ENCODE peak calls at places on chromosomes 5 and 9, in six cellular contexts. P is NCI-H524 treated with DMSO at 0.1 percent for 48 hours; Z is GM12865; O is HFFc6; W is stimulated activated CD8-positive, alpha-beta memory T cell treated with anti-CD3 and anti-CD28 coated beads, Interleukin-12 subunit alpha, Interleukin-12 subunit beta, amount 100 ng/mL, for 1 hour; N is pancreas. D is an unnamed sample.
A peak's percentile ranks its signal among the peaks of the same experiment; 100 is the strongest.

GRCh38 chr5:33941090-33941489 is 4.9 kb downstream of the RXFP3 start:
- DNase-seq in P (no peak), W (no peak), Z (no peak), N (no peak), O (no peak), D (no peak)

GRCh38 chr9:15873573-15874177 is 320.8 kb downstream of the CCDC171 start:
- DNase-seq in O (peak; percentile 53), N (no peak), W (no peak), Z (peak; percentile 55), P (peak; percentile 0), D (no peak)

GRCh38 chr5:177447066-177447610 is 524 bp downstream of the PRR7 start:
- DNase-seq in O (no peak), P (no peak), W (no peak), Z (peak; percentile 81), N (peak; percentile 64), D (no peak)

GRCh38 chr5:14383923-14384322 is 197.7 kb upstream of the OTULINL start:
- DNase-seq in Z (no peak), O (no peak), W (no peak), N (no peak), P (no peak), D (no peak)

GRCh38 chr5:131396015-131396414 is 132.2 kb downstream of the CDC42SE2 start:
- DNase-seq in O (no peak), P (no peak), N (no peak), Z (peak; percentile 70), W (no peak), D (no peak)

GRCh38 chr9:13728917-13729811 is 449.7 kb upstream of the MPDZ start:
- DNase-seq in N (no peak), Z (no peak), P (no peak), O (no peak), W (no peak), D (no peak)

GRCh38 chr5:33588654-33589372 is 148.0 kb downstream of the TARS1 start:
- DNase-seq in P (no peak), N (peak; percentile 16), W (peak; percentile 11), O (no peak), Z (peak; percentile 73), D (no peak)

GRCh38 chr5:121430538-121430937 is 421.1 kb upstream of the FTMT start:
- DNase-seq in O (no peak), P (no peak), N (no peak), Z (no peak), W (no peak), D (no peak)

GRCh38 chr5:111735829-111736228 is 21.2 kb downstream of the NREP start:
- DNase-seq in O (peak; percentile 85), N (no peak), Z (no peak), W (no peak), P (peak; percentile 94), D (no peak)

GRCh38 chr5:149745-150450 is 41.4 kb upstream of the LRRC14B start:
- DNase-seq in W (no peak), P (no peak), N (no peak), Z (no peak), O (no peak), D (no peak)

GRCh38 chr5:31981361-31981955 is 192.7 kb downstream of the GOLPH3 start:
- DNase-seq in P (no peak), N (no peak), O (no peak), Z (no peak), W (no peak), D (no peak)

GRCh38 chr9:137435381-137435891 is 5.7 kb downstream of the ENTPD8 start:
- DNase-seq in W (no peak), Z (no peak), N (no peak), P (no peak), O (no peak), D (no peak)

GRCh38 chr9:109517798-109518435 is 19.8 kb upstream of the PTPN3 start:
- DNase-seq in P (no peak), N (peak; percentile 39), W (no peak), O (no peak), Z (no peak), D (peak; percentile 64)

GRCh38 chr5:172438304-172438652 is 16.0 kb downstream of the SH3PXD2B start:
- DNase-seq in W (no peak), Z (no peak), N (no peak), O (no peak), P (no peak), D (no peak)

GRCh38 chr5:58069016-58069705 is 390.7 kb downstream of the PLK2 start:
- DNase-seq in O (no peak), N (no peak), Z (no peak), W (no peak), P (no peak), D (no peak)

GRCh38 chr9:68574150-68574549 is 33.5 kb upstream of the TMEM252 start:
- DNase-seq in Z (no peak), W (no peak), P (no peak), N (no peak), O (no peak), D (no peak)

GRCh38 chr9:120531683-120532300 is 48.2 kb downstream of the CDK5RAP2 start:
- DNase-seq in P (peak; percentile 6), Z (peak; percentile 5), N (no peak), W (no peak), O (peak; percentile 26), D (no peak)

GRCh38 chr5:160685219-160685618 is 166.8 kb downstream of the ATP10B start:
- DNase-seq in N (peak; percentile 50), Z (no peak), P (no peak), O (no peak), W (no peak), D (no peak)

GRCh38 chr5:96048763-96049162 is 87.1 kb upstream of the ELL2 start:
- DNase-seq in W (no peak), Z (no peak), N (peak; percentile 23), O (no peak), P (no peak), D (no peak)

GRCh38 chr5:120139039-120139438 is 325.1 kb upstream of the PRR16 start:
- DNase-seq in N (peak; percentile 21), O (peak; percentile 91), Z (no peak), W (no peak), P (no peak), D (no peak)

GRCh38 chr5:133816791-133817190 is 151.6 kb downstream of the C5orf15 start:
- DNase-seq in O (no peak), Z (no peak), P (no peak), W (no peak), N (no peak), D (no peak)

GRCh38 chr5:139690385-139691274 is 42.5 kb downstream of the CXXC5 start:
- DNase-seq in O (peak; percentile 42), Z (no peak), N (peak; percentile 60), P (peak; percentile 24), W (no peak), D (no peak)

GRCh38 chr5:140631831-140632365 is 1.1 kb downstream of the CD14 start:
- DNase-seq in Z (no peak), N (peak; percentile 54), P (no peak), W (no peak), O (no peak), D (no peak)

GRCh38 chr5:110784901-110785300 is 46.1 kb downstream of the SLC25A46 start:
- DNase-seq in W (no peak), Z (no peak), P (no peak), O (no peak), N (no peak), D (no peak)

GRCh38 chr5:113190347-113190746 is 213.7 kb downstream of the DCP2 start:
- DNase-seq in W (no peak), P (no peak), Z (no peak), N (no peak), O (no peak), D (no peak)

GRCh38 chr5:167065784-167066183 is 1225.7 kb upstream of the WWC1 start:
- DNase-seq in N (no peak), P (no peak), Z (no peak), O (no peak), W (no peak), D (no peak)

GRCh38 chr5:9201011-9201410 is 344.9 kb downstream of the SEMA5A start:
- DNase-seq in Z (no peak), O (no peak), N (no peak), P (no peak), W (no peak), D (no peak)

GRCh38 chr5:118791986-118792734 is 196.2 kb downstream of the DTWD2 start:
- DNase-seq in N (peak; percentile 46), O (peak; percentile 72), P (peak; percentile 31), W (no peak), Z (peak; percentile 82), D (no peak)

GRCh38 chr5:72596956-72597355 is 89.7 kb upstream of the ZNF366 start:
- DNase-seq in O (no peak), P (no peak), W (no peak), Z (no peak), N (no peak), D (no peak)

GRCh38 chr9:126925876-126926275 is 11.3 kb downstream of the RALGPS1 start:
- DNase-seq in O (no peak), P (no peak), W (no peak), N (no peak), Z (peak; percentile 13), D (no peak)

GRCh38 chr9:7146582-7146981 is 388.8 kb downstream of the KDM4C start:
- DNase-seq in O (no peak), W (no peak), Z (no peak), N (no peak), P (no peak), D (no peak)